ENCODE peak calls at places on chromosome 15, in ten cellular contexts. U is nephron progenitor cell, N is chondrocyte, B is AG04450, I is type B pancreatic cell, E is pancreas, M is OCI-LY7, D is A549, F is tibial artery, Z is sigmoid colon. L is an unnamed sample.

GRCh38 chr15:99282129-99282528 is 30.8 kb downstream of the LRRC28 start:
- DNase-seq in U (no peak), N (no peak), B (no peak), I (no peak), E (no peak), M (no peak), D (no peak), F (no peak), Z (no peak), L (no peak)

GRCh38 chr15:78130466-78131294 is 565 bp downstream of the CIB2 start:
- DNase-seq in U (peak), N (no peak), B (no peak), I (no peak), E (no peak), M (no peak), D (peak), F (no peak), Z (peak), L (no peak)

GRCh38 chr15:66679043-66679656 is 22.9 kb upstream of the SMAD6 start:
- DNase-seq in U (no peak), N (no peak), B (no peak), I (no peak), E (no peak), M (no peak), D (no peak), F (no peak), Z (no peak), L (no peak)

GRCh38 chr15:87829651-87830050 is 426.9 kb downstream of the NTRK3 start:
- DNase-seq in U (no peak), N (no peak), B (no peak), I (no peak), E (no peak), M (no peak), D (no peak), F (no peak), Z (no peak), L (no peak)

GRCh38 chr15:57334257-57334656 is 42.0 kb upstream of the CGNL1 start:
- DNase-seq in U (no peak), N (no peak), B (no peak), I (no peak), E (no peak), M (no peak), D (no peak), F (no peak), Z (no peak), L (no peak)

GRCh38 chr15:73959012-73959581 is 32.8 kb downstream of the LOXL1 start:
- DNase-seq in U (no peak), N (no peak), B (no peak), I (no peak), E (no peak), M (peak), D (no peak), F (peak), Z (peak), L (no peak)

GRCh38 chr15:62417444-62417843 is 252.4 kb upstream of the C2CD4B start:
- DNase-seq in U (no peak), N (no peak), B (no peak), I (no peak), E (no peak), M (no peak), D (no peak), F (no peak), Z (no peak), L (no peak)

GRCh38 chr15:99409097-99409473 is 156.7 kb upstream of the MEF2A start:
- DNase-seq in U (no peak), N (peak), B (no peak), I (no peak), E (no peak), M (peak), D (peak), F (peak), Z (peak), L (no peak)

GRCh38 chr15:99423186-99424130 is 142.3 kb upstream of the MEF2A start:
- DNase-seq in U (no peak), N (peak), B (no peak), I (no peak), E (no peak), M (no peak), D (no peak), F (peak), Z (peak), L (no peak)

GRCh38 chr15:29376580-29376979 is 107.0 kb upstream of the NSMCE3 start:
- DNase-seq in U (no peak), N (no peak), B (no peak), I (no peak), E (no peak), M (no peak), D (no peak), F (no peak), Z (no peak), L (no peak)

GRCh38 chr15:57100136-57100539 is 181.7 kb downstream of the TCF12 start:
- DNase-seq in U (no peak), N (no peak), B (no peak), I (no peak), E (no peak), M (peak), D (no peak), F (no peak), Z (no peak), L (no peak)

GRCh38 chr15:78850926-78851600 is 21.6 kb upstream of the MORF4L1 start:
- DNase-seq in U (no peak), N (no peak), B (no peak), I (no peak), E (no peak), M (no peak), D (no peak), F (no peak), Z (no peak), L (no peak)

DNA sequence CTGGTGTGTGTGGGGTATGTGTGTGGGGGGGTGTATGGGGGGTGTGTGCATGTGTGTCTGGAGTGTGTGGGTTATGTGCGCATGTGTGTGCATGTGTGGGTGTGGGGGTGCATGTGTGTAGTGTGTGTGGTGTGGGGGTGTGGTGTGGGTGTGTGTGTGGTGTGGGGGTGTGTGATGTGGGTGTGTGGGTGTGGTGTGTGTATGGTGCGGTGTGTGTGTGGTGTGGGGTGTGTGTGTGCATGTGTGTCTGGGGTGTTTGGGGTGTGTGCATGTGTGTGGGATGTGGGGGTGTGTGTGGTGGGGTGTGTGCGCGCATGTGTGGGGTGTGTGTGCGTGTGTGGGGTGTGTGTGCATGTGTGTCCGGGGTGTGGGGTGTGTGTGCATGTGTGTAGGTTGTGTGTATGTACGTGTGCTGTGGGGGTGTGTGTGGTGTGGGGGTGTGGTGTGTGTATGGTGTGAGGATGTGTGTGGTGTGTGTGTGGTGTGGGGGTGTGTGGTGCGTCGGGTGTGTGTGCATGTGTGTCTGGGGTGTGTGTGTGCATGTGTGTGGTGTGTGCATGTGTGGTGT is 6.2 kb upstream of the OCA2 start:
- DNase-seq in U (no peak), N (no peak), B (no peak), I (peak), E (no peak), M (no peak), D (no peak), F (no peak), Z (peak), L (no peak)
- TF ChIP-seq CTCF in U (no peak), N (no peak), B (no peak), I (no peak), E (no peak), M (no peak), D (no peak), F (no peak), Z (no peak), L (no peak)

GRCh38 chr15:47374222-47374621 is 343.1 kb upstream of the SEMA6D start:
- DNase-seq in U (no peak), N (no peak), B (no peak), I (no peak), E (peak), M (no peak), D (peak), F (no peak), Z (no peak), L (no peak)
- TF ChIP-seq CTCF in U (no peak), N (peak), B (peak), I (no peak), E (no peak), M (peak), D (no peak), F (no peak), Z (no peak), L (no peak)

GRCh38 chr15:86213420-86213819 is 133.7 kb downstream of the AGBL1 start:
- DNase-seq in U (no peak), N (no peak), B (no peak), I (no peak), E (no peak), M (no peak), D (no peak), F (no peak), Z (no peak), L (no peak)
- TF ChIP-seq CTCF in U (no peak), N (no peak), B (no peak), I (peak), E (no peak), M (peak), D (no peak), F (no peak), Z (no peak), L (no peak)

DNA sequence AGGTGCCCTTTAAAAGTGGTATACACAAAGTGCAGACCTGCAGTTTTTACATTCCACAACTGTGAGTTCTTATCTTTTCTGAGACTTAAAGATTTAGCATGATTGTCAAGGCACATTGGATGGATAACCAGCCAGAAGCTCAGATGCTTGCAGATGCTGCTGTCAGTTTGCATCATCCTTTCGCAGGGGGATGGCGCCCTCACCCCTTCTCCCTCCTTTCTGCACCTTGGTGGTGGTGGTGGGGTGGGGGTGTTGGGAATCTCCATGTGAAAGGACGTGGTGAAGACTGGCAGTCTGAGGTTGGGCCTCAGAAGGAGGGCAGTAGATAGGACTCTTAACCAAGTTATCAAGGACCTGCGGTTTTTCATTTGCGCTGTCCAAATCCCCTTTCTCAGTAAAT is 309.6 kb upstream of the SEMA6D start:
- DNase-seq in U (no peak), N (no peak), B (no peak), I (no peak), E (no peak), M (no peak), D (no peak), F (no peak), Z (no peak), L (no peak)
- TF ChIP-seq CTCF in U (no peak), N (no peak), B (no peak), I (no peak), E (no peak), M (no peak), D (no peak), F (no peak), Z (no peak), L (no peak)